ENCODE peak calls at places on chromosomes 16 and 17, in seven cellular contexts. N is fibroblast of lung, R is H1, T is left ventricle myocardium inferior, H is breast epithelium, Q is epithelial cell of proximal tubule, Y is fibroblast of the aortic adventitia. F is an unnamed sample.

GRCh38 chr17:50645748-50646682 is 11.3 kb downstream of the ABCC3 start:
- DNase-seq in R (no peak), T (no peak), Q (no peak), N (no peak), Y (no peak), H (no peak), F (no peak)

GRCh38 chr17:12666718-12667117 is 1.0 kb downstream of the MYOCD start:
- DNase-seq in R (no peak), N (no peak), T (no peak), H (no peak), Y (no peak), Q (no peak), F (no peak)

GRCh38 chr17:79806863-79807720 is 10.2 kb upstream of the CBX8 start:
- DNase-seq in Q (no peak), R (no peak), T (no peak), N (no peak), H (no peak), Y (no peak), F (no peak)

GRCh38 chr16:46662123-46662522 is 26.9 kb downstream of the VPS35 start:
- DNase-seq in H (no peak), Y (no peak), Q (no peak), R (no peak), N (no peak), T (no peak), F (no peak)

GRCh38 chr17:7781467-7781866 is 52.5 kb upstream of the KDM6B start:
- DNase-seq in H (no peak), R (no peak), T (no peak), Y (peak; percentile 34), Q (peak; percentile 75), N (no peak), F (no peak)

GRCh38 chr17:10041916-10042588 is 137.0 kb upstream of the RCVRN start:
- DNase-seq in Q (no peak), Y (no peak), N (no peak), T (no peak), H (no peak), R (no peak), F (no peak)

GRCh38 chr17:31838641-31839225 is 20.3 kb downstream of the COPRS start:
- DNase-seq in N (peak; percentile 64), Y (peak; percentile 40), Q (no peak), T (no peak), H (no peak), R (no peak), F (no peak)

GRCh38 chr17:2214887-2215615 is 88.5 kb downstream of the SMG6 start:
- DNase-seq in R (no peak), N (peak; percentile 90), Y (peak; percentile 84), T (peak; percentile 78), H (no peak), Q (no peak), F (peak; percentile 83)

GRCh38 chr17:40129498-40129897 is 7.7 kb downstream of the MSL1 start:
- DNase-seq in Q (no peak), Y (no peak), N (no peak), H (no peak), R (no peak), T (no peak), F (no peak)

GRCh38 chr17:18038149-18038850 is 668 bp downstream of the ATPAF2 start:
- DNase-seq in H (no peak), Y (no peak), Q (no peak), T (no peak), R (no peak), N (no peak), F (no peak)

GRCh38 chr17:46809110-46809571 is 9.4 kb downstream of the WNT3 start:
- DNase-seq in Y (no peak), Q (no peak), H (no peak), N (no peak), R (no peak), T (no peak), F (no peak)

GRCh38 chr17:8487130-8487645 is 51.5 kb downstream of the NDEL1 start:
- DNase-seq in N (no peak), H (no peak), R (no peak), Y (no peak), Q (no peak), T (no peak), F (no peak)

GRCh38 chr17:73901661-73902415 is 257.6 kb upstream of the SDK2 start:
- DNase-seq in Q (no peak), N (no peak), Y (no peak), T (peak; percentile 57), R (no peak), H (peak; percentile 30), F (no peak)

GRCh38 chr16:46908540-46909372 is 24.6 kb downstream of the GPT2 start:
- DNase-seq in H (peak; percentile 32), Q (no peak), Y (peak; percentile 73), R (peak; percentile 27), T (no peak), N (peak; percentile 71), F (peak; percentile 60)

GRCh38 chr17:6843241-6843890 is 11.8 kb upstream of the TEKT1 start:
- DNase-seq in Y (peak; percentile 75), N (peak; percentile 68), R (no peak), Q (peak; percentile 12), T (no peak), H (no peak), F (peak; percentile 38)

GRCh38 chr16:46730126-46730525 is 18.0 kb downstream of the MYLK3 start:
- DNase-seq in T (no peak), H (no peak), Y (no peak), N (no peak), Q (no peak), R (no peak), F (no peak)

GRCh38 chr16:67841816-67842508 is at the start of gene THAP11:
- DNase-seq in H (peak; percentile 92), Q (no peak), R (peak; percentile 91), T (peak; percentile 92), Y (peak; percentile 95), N (peak; percentile 94), F (peak; percentile 91)

GRCh38 chr16:81694494-81695285 is 84.4 kb upstream of the PLCG2 start:
- DNase-seq in N (no peak), Q (no peak), T (no peak), R (no peak), H (no peak), Y (peak; percentile 46), F (no peak)

GRCh38 chr17:27343972-27344607 is 50.2 kb downstream of the WSB1 start:
- DNase-seq in H (no peak), Y (peak; percentile 57), T (no peak), R (no peak), N (no peak), Q (no peak), F (peak; percentile 88)

GRCh38 chr16:19014456-19014855 is 30.7 kb downstream of the TMC7 start:
- DNase-seq in Q (no peak), N (no peak), Y (peak; percentile 14), R (no peak), H (no peak), T (no peak), F (no peak)

GRCh38 chr16:25108054-25108453 is 3.5 kb upstream of the LCMT1 start:
- DNase-seq in Q (no peak), T (no peak), R (no peak), H (no peak), N (no peak), Y (no peak), F (no peak)

GRCh38 chr16:1311738-1312458 is 2.5 kb downstream of the UBE2I start:
- DNase-seq in N (peak; percentile 25), Q (no peak), R (no peak), H (no peak), Y (peak; percentile 25), T (peak; percentile 54), F (no peak)

GRCh38 chr16:84382396-84382795 is 14.1 kb downstream of the ATP2C2 start:
- DNase-seq in N (no peak), Q (no peak), H (no peak), Y (no peak), R (no peak), T (no peak), F (no peak)

GRCh38 chr16:23072769-23073549 is 76.3 kb downstream of the USP31 start:
- DNase-seq in N (no peak), Y (peak; percentile 20), R (no peak), T (no peak), Q (peak; percentile 12), H (peak; percentile 47), F (peak; percentile 11)

GRCh38 chr17:30832438-30832790 is 648 bp downstream of the ATAD5 start:
- DNase-seq in Y (no peak), T (no peak), R (no peak), N (no peak), H (no peak), Q (no peak), F (no peak)
- TF ChIP-seq CTCF in Y (no peak), T (no peak), R (no peak), N (no peak), H (no peak), Q (no peak), F (no peak)

GRCh38 chr17:19379306-19380075 is 1.2 kb downstream of the MAPK7 start:
- DNase-seq in Q (no peak), Y (no peak), T (no peak), H (no peak), R (no peak), N (no peak), F (no peak)
- TF ChIP-seq CTCF in Q (peak; percentile 14), Y (no peak), T (no peak), H (no peak), R (no peak), N (no peak), F (no peak)

GRCh38 chr16:86426243-86426642 is 84.1 kb upstream of the FOXF1 start:
- DNase-seq in Q (no peak), T (no peak), N (no peak), Y (no peak), R (no peak), H (no peak), F (no peak)

GRCh38 chr16:86428729-86429472 is 81.4 kb upstream of the FOXF1 start:
- DNase-seq in Q (no peak), H (no peak), R (no peak), Y (no peak), N (no peak), T (peak; percentile 26), F (no peak)

GRCh38 chr16:86429663-86430062 is 80.7 kb upstream of the FOXF1 start:
- DNase-seq in R (no peak), Y (no peak), T (no peak), Q (no peak), N (no peak), H (no peak), F (no peak)

GRCh38 chr16:86424968-86425367 is 85.4 kb upstream of the FOXF1 start:
- DNase-seq in H (no peak), Y (no peak), T (no peak), N (no peak), R (no peak), Q (no peak), F (no peak)

DNA sequence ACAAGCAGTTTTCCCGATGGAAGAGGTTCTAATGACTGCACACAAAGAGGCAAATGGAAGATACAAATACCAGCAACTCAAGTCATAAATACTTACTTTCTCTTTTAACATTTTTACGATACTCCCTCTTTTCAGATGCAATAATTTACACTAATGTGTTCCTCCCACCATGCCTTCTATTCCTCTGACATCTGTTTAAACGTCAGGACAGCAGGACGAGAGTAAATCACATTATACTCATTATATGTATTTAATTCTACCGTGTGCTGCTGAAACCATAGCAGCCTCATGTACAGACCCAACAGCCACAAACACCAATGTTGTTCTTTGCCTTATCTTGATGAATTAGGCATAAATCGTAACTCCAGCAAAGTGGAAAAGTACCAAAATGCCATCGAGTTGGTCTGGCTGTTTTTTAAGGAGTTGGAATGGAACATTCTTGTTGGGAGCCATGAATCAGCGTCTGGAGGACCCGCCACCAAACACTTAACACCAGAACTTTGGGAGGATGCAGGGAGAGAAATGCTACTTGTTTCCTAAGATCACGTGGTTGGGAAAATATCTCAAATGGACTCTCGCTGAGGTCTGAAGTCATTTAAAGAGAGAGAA is 82.9 kb upstream of the FOXF1 start:
- DNase-seq in N (no peak), Q (no peak), H (no peak), T (no peak), Y (no peak), R (no peak), F (no peak)
- TF ChIP-seq CTCF in N (no peak), Q (no peak), H (no peak), T (no peak), Y (no peak), R (no peak), F (no peak)

GRCh38 chr17:36705651-36706436 is 104.5 kb downstream of the MRM1 start:
- DNase-seq in R (no peak), N (peak; percentile 4), Y (peak; percentile 26), T (no peak), H (no peak), Q (no peak), F (no peak)
- TF ChIP-seq CTCF in R (peak; percentile 81), N (peak; percentile 16), Y (peak; percentile 61), T (peak; percentile 57), H (no peak), Q (peak; percentile 86), F (peak; percentile 70)

F was measured in astrocyte of the cerebellum.